ENCODE peak calls at places on chromosomes 12 and 14, in seven cellular contexts. D is activated B cell treated with CpG ODN at 0.5 μM for 24 hours; Y is HFF-Myc; M is tibial artery; T is CD8-positive, alpha-beta T cell; W is thoracic aorta; Z is GM10248. B is an unnamed sample.

GRCh38 chr12:54439521-54440255 is 20.6 kb upstream of the ITGA5 start:
- DNase-seq in D (no peak), Y (no peak), M (no peak), T (no peak), W (no peak), Z (peak; percentile 70), B (peak; percentile 67)

GRCh38 chr12:98606367-98606985 is 13.0 kb downstream of the SLC25A3 start:
- DNase-seq in D (no peak), Y (no peak), M (no peak), T (no peak), W (no peak), Z (no peak), B (no peak)

GRCh38 chr14:33987565-33988080 is 36.7 kb upstream of the EGLN3 start:
- DNase-seq in D (no peak), Y (no peak), M (no peak), T (no peak), W (no peak), Z (no peak), B (no peak)

GRCh38 chr14:94598816-94599655 is 13.2 kb upstream of the SERPINA3 start:
- DNase-seq in D (no peak), Y (peak; percentile 14), M (peak; percentile 83), T (no peak), W (peak; percentile 40), Z (no peak), B (no peak)

GRCh38 chr12:13727707-13728147 is 253.7 kb downstream of the GRIN2B start:
- DNase-seq in D (no peak), Y (no peak), M (no peak), T (no peak), W (no peak), Z (no peak), B (no peak)

GRCh38 chr14:91078095-91078737 is 17.8 kb upstream of the RPS6KA5 start:
- DNase-seq in D (no peak), Y (no peak), M (no peak), T (no peak), W (no peak), Z (peak; percentile 42), B (peak; percentile 63)

GRCh38 chr14:100703574-100704220 is 23.0 kb upstream of the DLK1 start:
- DNase-seq in D (no peak), Y (no peak), M (no peak), T (no peak), W (no peak), Z (no peak), B (no peak)

GRCh38 chr14:74792249-74793039 is 29.3 kb downstream of the YLPM1 start:
- DNase-seq in D (no peak), Y (no peak), M (no peak), T (no peak), W (no peak), Z (no peak), B (no peak)

GRCh38 chr14:77804592-77804991 is 4.7 kb downstream of the ADCK1 start:
- DNase-seq in D (no peak), Y (no peak), M (no peak), T (no peak), W (no peak), Z (peak; percentile 40), B (peak; percentile 61)

GRCh38 chr12:52813885-52814709 is at the start of gene KRT4:
- DNase-seq in D (no peak), Y (no peak), M (no peak), T (no peak), W (no peak), Z (no peak), B (no peak)

GRCh38 chr12:5085896-5086295 is 42.2 kb downstream of the KCNA5 start:
- DNase-seq in D (no peak), Y (peak; percentile 41), M (no peak), T (no peak), W (no peak), Z (no peak), B (no peak)

GRCh38 chr12:1920436-1920835 is 2.0 kb upstream of the CACNA2D4 start:
- DNase-seq in D (no peak), Y (no peak), M (peak; percentile 39), T (no peak), W (no peak), Z (no peak), B (peak; percentile 3)

GRCh38 chr12:109308534-109309440 is at the start of gene FOXN4:
- DNase-seq in D (no peak), Y (no peak), M (no peak), T (no peak), W (no peak), Z (peak; percentile 10), B (peak; percentile 33)

GRCh38 chr14:75283162-75283883 is 4.7 kb downstream of the FOS start:
- DNase-seq in D (no peak), Y (no peak), M (no peak), T (no peak), W (no peak), Z (no peak), B (no peak)

GRCh38 chr14:49768301-49769121 is 558 bp downstream of the KLHDC2 start:
- DNase-seq in D (peak; percentile 34), Y (no peak), M (peak; percentile 79), T (peak; percentile 44), W (peak; percentile 4), Z (peak; percentile 67), B (peak; percentile 73)

GRCh38 chr12:92721130-92721529 is 18.3 kb downstream of the PLEKHG7 start:
- DNase-seq in D (no peak), Y (no peak), M (no peak), T (no peak), W (no peak), Z (no peak), B (no peak)

GRCh38 chr12:102114212-102114611 is 5.7 kb downstream of the NUP37 start:
- DNase-seq in D (no peak), Y (no peak), M (no peak), T (no peak), W (no peak), Z (no peak), B (no peak)

GRCh38 chr14:95431199-95432145 is 85.0 kb downstream of the SYNE3 start:
- DNase-seq in D (no peak), Y (no peak), M (no peak), T (no peak), W (no peak), Z (no peak), B (no peak)

GRCh38 chr14:79051711-79052094 is 881.5 kb downstream of the NRXN3 start:
- DNase-seq in D (no peak), Y (no peak), M (no peak), T (no peak), W (no peak), Z (no peak), B (no peak)

GRCh38 chr12:38138225-38139221 is 178.1 kb upstream of the ALG10B start:
- DNase-seq in D (no peak), Y (peak; percentile 56), M (no peak), T (peak; percentile 19), W (peak; percentile 27), Z (peak; percentile 57), B (peak; percentile 73)

GRCh38 chr12:72471806-72472205 is 199.6 kb downstream of the TRHDE start:
- DNase-seq in D (no peak), Y (no peak), M (no peak), T (no peak), W (no peak), Z (no peak), B (no peak)

DNA sequence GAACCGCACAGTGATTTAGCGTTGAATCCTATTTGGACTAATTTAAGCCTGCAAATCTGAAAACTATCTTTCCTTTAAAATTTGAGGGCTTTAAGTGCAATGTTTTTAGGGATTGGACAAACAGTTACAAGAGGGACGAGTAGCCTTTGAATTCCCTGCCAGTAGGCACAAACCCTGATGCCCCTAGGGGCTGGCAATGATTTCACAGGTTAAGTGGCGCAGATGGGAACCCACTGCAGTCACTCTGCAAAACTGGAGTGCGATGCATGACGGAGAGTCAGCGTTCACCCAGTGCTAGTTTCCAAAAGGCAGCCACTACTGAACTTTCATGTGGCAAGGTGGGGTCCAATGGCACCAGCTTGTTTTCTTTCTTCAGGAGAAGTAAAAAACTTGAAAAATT is 99.4 kb upstream of the FRMD6 start:
- DNase-seq in D (no peak), Y (no peak), M (no peak), T (no peak), W (no peak), Z (no peak), B (no peak)
- TF ChIP-seq CTCF in D (no peak), Y (no peak), M (no peak), T (no peak), W (no peak), Z (no peak), B (no peak)

DNA sequence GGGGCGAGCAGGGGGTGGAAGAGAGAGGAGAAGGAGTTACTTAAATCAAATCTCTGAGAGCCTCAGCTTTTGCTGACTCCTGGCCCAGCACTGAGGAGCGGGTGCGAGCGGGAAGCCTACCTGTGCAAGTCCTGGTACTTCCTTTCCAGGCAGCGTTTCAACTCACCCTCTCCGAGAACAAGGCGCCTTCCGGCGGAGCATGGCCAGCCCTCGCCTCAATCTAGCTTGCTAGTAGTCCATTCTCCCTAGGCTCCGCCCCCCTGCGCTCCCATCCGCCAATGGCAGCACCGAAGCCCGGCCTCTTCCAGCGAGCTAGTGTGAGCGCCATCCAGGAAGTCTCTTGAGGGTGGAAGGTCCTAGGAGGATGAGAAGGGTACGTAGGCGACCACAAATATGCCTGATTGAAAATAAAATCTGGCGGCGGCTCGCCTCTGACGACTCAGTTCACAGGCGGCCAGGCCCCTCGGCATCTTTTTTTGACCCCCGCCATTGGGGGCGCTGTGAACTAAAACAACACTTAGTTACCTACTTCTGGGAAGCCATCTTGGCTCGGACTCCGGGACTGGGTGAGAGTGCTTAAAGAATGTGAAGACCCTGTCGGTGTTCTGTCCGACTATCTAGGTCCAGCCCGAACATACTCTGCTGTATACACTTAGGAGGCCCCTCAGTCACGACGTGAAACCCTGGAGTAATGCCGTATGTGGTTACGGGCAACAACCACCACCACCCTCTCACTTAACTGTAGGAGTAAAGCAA is at the start of gene CHD8:
- DNase-seq in D (peak; percentile 91), Y (peak; percentile 99), M (peak; percentile 100), T (peak; percentile 99), W (peak; percentile 99), Z (peak; percentile 98), B (peak; percentile 96)
- TF ChIP-seq CTCF in D (no peak), Y (peak; percentile 64), M (peak; percentile 46), T (peak; percentile 60), W (peak; percentile 38), Z (peak; percentile 73), B (peak; percentile 76)

DNA sequence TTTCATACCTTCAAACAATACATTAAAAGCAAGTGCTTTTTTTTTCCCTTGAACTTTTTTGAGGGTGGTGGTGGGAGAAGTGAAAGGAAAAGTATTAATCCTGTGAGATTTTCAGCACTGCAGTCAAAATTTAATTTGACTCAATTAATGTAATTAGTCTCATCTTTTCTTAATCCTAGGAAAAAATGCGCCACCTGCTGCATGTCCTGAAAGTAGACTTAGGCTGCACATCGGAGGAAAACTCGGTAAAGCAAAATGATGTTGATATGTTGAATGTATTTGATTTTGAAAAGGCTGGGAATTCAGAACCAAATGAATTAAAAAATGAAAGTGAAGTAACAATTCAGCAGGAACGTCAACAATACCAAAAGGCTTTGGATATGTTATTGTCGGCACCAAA is 52.2 kb downstream of the SPATA7 start:
- DNase-seq in D (no peak), Y (no peak), M (no peak), T (no peak), W (no peak), Z (no peak), B (no peak)
- TF ChIP-seq CTCF in D (no peak), Y (no peak), M (no peak), T (no peak), W (no peak), Z (no peak), B (no peak)

DNA sequence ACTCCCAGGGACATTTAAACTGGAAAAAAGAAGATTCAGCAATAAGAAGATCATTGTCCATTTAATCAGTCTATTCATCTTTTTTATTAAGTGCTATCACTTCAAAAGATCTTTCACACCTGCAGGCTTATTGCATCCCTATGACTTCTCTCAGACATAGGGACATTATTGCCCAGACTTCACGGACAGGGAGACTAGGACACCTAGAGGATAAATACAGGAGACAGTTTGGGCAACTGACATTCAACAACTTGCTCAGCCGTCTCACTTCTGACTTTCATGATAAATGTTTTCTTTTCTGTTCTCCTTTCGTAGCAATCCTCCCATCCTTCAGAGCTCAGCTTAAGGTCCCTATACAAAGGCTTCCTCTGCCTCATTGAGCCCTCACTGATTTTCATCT is 84.3 kb downstream of the TMEM30B start:
- DNase-seq in D (no peak), Y (no peak), M (no peak), T (no peak), W (no peak), Z (no peak), B (no peak)
- TF ChIP-seq CTCF in D (no peak), Y (no peak), M (peak; percentile 23), T (no peak), W (no peak), Z (no peak), B (no peak)

B was measured in GM13977.